ENCODE peak calls at places on chromosomes 5 and 9, in six cellular contexts. C is right atrium auricular region, R is GM12865, X is PC-3, S is fibroblast of mammary gland, I is cardiac muscle cell. Y is an unnamed sample.

GRCh38 chr5:132183723-132184122 is 43.9 kb downstream of the P4HA2 start:
- DNase-seq in C (no peak), R (no peak), X (no peak), S (peak; percentile 40), I (peak; percentile 34), Y (no peak)

GRCh38 chr5:180803181-180804128 is 849 bp upstream of the MGAT1 start:
- DNase-seq in C (peak; percentile 72), R (peak; percentile 95), X (no peak), S (peak; percentile 75), I (peak; percentile 39), Y (peak; percentile 87)

GRCh38 chr5:132365213-132365612 is 4.3 kb upstream of the SLC22A5 start:
- DNase-seq in C (peak; percentile 36), R (no peak), X (peak; percentile 74), S (peak; percentile 57), I (peak; percentile 79), Y (no peak)

GRCh38 chr9:106704056-106704625 is 158.8 kb upstream of the ZNF462 start:
- DNase-seq in C (no peak), R (no peak), X (no peak), S (peak; percentile 60), I (peak; percentile 72), Y (no peak)

GRCh38 chr9:100277166-100277979 is 75.4 kb downstream of the TEX10 start:
- DNase-seq in C (no peak), R (no peak), X (no peak), S (peak; percentile 91), I (peak; percentile 34), Y (no peak)

GRCh38 chr5:39209924-39210323 is 9.4 kb downstream of the FYB1 start:
- DNase-seq in C (no peak), R (peak; percentile 39), X (no peak), S (no peak), I (no peak), Y (no peak)

GRCh38 chr5:1112596-1113331 is 901 bp upstream of the SLC12A7 start:
- DNase-seq in C (no peak), R (no peak), X (peak; percentile 98), S (no peak), I (no peak), Y (no peak)

GRCh38 chr9:80699551-80699998 is 989.8 kb downstream of the TLE1 start:
- DNase-seq in C (no peak), R (no peak), X (peak; percentile 84), S (peak; percentile 54), I (peak; percentile 81), Y (no peak)

GRCh38 chr5:113294341-113295110 is 140.3 kb downstream of the TSSK1B start:
- DNase-seq in C (peak; percentile 93), R (peak; percentile 73), X (peak; percentile 73), S (peak; percentile 86), I (peak; percentile 96), Y (peak; percentile 12)

GRCh38 chr9:74724317-74724716 is 163.4 kb downstream of the TRPM6 start:
- DNase-seq in C (no peak), R (no peak), X (no peak), S (no peak), I (no peak), Y (no peak)

GRCh38 chr9:134589748-134590147 is 51.9 kb upstream of the COL5A1 start:
- DNase-seq in C (peak; percentile 32), R (no peak), X (no peak), S (no peak), I (no peak), Y (no peak)

GRCh38 chr5:107381189-107381856 is 289.4 kb downstream of the EFNA5 start:
- DNase-seq in C (no peak), R (no peak), X (peak; percentile 83), S (peak; percentile 83), I (peak; percentile 82), Y (no peak)

GRCh38 chr5:50968296-50969206 is 302.1 kb downstream of the PARP8 start:
- DNase-seq in C (no peak), R (no peak), X (no peak), S (no peak), I (no peak), Y (no peak)

GRCh38 chr5:150118561-150119229 is 32.3 kb upstream of the CSF1R start:
- DNase-seq in C (no peak), R (no peak), X (no peak), S (no peak), I (no peak), Y (no peak)

GRCh38 chr9:120391691-120392090 is 188.3 kb downstream of the CDK5RAP2 start:
- DNase-seq in C (no peak), R (no peak), X (no peak), S (no peak), I (no peak), Y (no peak)

GRCh38 chr5:83563631-83564030 is 92.1 kb downstream of the VCAN start:
- DNase-seq in C (no peak), R (no peak), X (peak; percentile 83), S (no peak), I (no peak), Y (no peak)

GRCh38 chr9:115264333-115264732 is 146.4 kb upstream of the TNC start:
- DNase-seq in C (no peak), R (no peak), X (no peak), S (peak; percentile 53), I (peak; percentile 36), Y (no peak)

GRCh38 chr9:95629585-95629984 is 112.8 kb upstream of the PTCH1 start:
- DNase-seq in C (no peak), R (no peak), X (no peak), S (no peak), I (no peak), Y (no peak)

GRCh38 chr9:95092321-95093072 is 225.0 kb downstream of the FANCC start:
- DNase-seq in C (no peak), R (no peak), X (peak; percentile 78), S (peak; percentile 79), I (peak; percentile 62), Y (no peak)

GRCh38 chr9:131324736-131325679 is 35.5 kb downstream of the PLPP7 start:
- DNase-seq in C (no peak), R (no peak), X (no peak), S (no peak), I (no peak), Y (no peak)

DNA sequence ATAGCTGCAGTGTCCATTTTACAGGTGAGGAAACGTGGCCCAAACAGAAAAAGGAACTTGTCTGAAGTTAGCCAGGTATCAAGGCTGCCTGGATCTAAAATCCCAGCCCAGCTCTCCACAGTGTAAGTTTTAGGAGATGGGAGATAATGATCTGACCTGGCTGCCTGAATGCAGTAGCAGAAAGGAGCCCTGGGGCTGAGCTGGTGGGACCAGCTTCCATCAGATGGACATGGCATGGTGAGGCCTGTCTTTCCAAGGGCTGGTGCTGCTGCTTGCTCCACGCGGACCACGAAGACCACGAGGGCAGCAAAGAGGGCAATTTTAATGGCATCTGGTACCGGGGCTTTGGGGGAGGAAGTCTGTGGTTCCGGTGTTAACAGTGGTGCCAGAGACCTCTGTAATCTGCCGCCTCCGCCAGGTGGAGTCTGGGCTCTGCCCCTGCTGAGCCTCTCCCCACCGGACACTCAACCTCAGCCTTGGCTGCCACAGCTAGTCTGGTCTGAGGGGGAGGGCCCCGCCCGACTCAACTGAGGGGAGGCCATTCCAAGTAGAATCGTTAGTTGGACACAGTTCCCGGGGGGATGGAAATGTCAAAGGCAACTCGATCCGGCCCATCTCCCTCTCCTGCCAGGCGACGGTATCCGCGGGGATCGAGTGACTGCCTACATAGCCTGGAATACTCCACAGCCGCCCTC is 650 bp downstream of the MYORG start:
- DNase-seq in C (peak; percentile 70), R (peak; percentile 70), X (peak; percentile 54), S (peak; percentile 15), I (no peak), Y (no peak)
- TF ChIP-seq CTCF in C (peak; percentile 47), R (peak; percentile 30), X (peak; percentile 42), S (no peak), I (peak; percentile 7), Y (peak; percentile 31)

GRCh38 chr9:14312721-14313377 is 1.1 kb downstream of the NFIB start:
- DNase-seq in C (no peak), R (no peak), X (peak; percentile 22), S (no peak), I (no peak), Y (no peak)

GRCh38 chr9:14310247-14310646 is 3.7 kb downstream of the NFIB start:
- DNase-seq in C (no peak), R (no peak), X (no peak), S (no peak), I (no peak), Y (no peak)

GRCh38 chr9:14313951-14314423 is at the start of gene NFIB:
- DNase-seq in C (no peak), R (no peak), X (peak; percentile 53), S (peak; percentile 62), I (peak; percentile 66), Y (no peak)

GRCh38 chr9:14313378-14313940 is 482 bp downstream of the NFIB start:
- DNase-seq in C (no peak), R (no peak), X (peak; percentile 26), S (no peak), I (no peak), Y (no peak)

DNA sequence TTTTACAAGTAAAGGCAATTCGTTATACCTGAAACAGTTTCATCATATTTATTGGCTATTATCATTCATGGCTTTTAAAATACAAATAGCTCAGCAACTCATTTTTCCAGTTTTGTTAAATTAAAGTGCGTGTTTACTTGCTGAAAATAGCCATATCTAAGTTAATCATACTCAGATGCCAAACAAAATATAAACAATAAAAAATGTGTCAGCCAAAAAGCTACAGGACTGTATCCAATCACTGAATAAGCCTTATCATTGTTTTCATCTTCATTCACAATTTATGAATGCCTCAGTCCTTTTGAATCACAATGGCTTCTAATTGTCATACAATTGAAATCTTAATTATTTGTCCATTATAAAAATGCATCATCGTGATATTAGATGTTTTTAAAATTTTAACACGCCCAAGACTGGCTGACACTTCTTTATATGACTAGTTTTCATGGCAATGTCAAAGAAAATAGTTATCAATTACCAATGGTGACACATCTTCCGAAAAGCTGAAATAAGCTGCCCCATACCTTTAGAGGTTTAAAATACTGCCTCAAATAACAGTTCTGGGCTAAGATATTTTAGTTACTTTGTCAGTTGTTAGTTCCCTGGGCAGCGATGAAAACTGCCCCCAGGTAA is 1.9 kb downstream of the NFIB start:
- DNase-seq in C (no peak), R (no peak), X (peak; percentile 51), S (no peak), I (no peak), Y (no peak)
- H3K4me3 ChIP-seq in C (peak overlapping the region; percentile 77), R (no peak overlapping the region), X (peak overlapping the region; percentile 93), S (peak overlapping the region; percentile 71), I (peak overlapping the region; percentile 39), Y (no peak overlapping the region)

GRCh38 chr9:16154570-16155078 is 601.8 kb downstream of the CCDC171 start:
- DNase-seq in C (no peak), R (peak; percentile 69), X (peak; percentile 20), S (peak; percentile 35), I (peak; percentile 49), Y (no peak)
- TF ChIP-seq CTCF in C (peak; percentile 25), R (peak; percentile 40), X (peak; percentile 21), S (no peak), I (peak; percentile 50), Y (no peak)

DNA sequence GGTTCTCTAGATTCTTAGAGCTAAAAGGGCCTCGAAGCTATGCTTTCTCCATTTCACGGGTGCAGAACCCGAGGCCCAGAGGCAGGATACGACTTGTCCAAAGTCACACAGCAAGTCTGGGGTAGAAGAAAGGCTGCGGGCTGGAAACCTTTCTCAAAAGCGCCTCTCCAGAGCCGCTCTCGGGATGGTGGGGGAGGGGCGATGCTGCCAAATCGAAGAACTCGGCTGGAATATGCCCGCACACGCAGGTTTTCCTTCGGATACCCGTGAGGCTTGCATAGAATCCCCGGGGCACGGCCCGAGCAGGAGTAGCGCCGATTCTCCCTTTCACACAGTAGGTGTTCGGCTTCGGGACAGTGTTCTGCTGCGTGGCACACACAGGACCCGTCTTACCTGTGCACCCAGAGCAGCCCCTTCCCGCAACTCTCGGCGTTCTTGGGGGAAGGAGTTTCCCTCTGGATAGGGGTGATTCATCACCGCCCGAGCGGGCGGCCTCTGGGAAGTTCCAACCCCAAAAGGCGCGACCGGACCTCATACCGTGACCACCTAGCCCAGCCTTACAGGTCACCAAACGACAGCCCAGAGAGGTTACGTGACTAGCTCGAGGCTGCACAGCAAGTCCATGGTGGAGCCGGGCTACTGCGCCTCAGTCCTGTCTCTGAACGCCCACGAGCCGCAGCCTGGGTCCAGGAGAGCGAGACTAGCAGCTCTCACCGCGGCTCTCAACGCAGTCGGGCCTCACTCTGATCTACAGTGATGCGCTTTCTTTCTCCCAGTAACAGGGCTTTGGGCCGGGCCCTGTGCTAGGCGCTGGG is 4.1 kb downstream of the PAX5 start:
- DNase-seq in C (no peak), R (no peak), X (no peak), S (no peak), I (no peak), Y (no peak)
- H3K4me3 ChIP-seq in C (no peak overlapping the region), R (peak overlapping the region; percentile 87), X (no peak overlapping the region), S (no peak overlapping the region), I (no peak overlapping the region), Y (peak overlapping the region; percentile 62)